ENCODE peak calls at places on chromosomes 5 and 9, in ten cellular contexts. E is Right ventricle myocardium superior; J is activated T-cell treated with anti-CD3 and anti-CD28 coated beads, Interleukin-2, amount 50 U/mL, for 24 hours; A is WERI-Rb-1; T is left cardiac atrium; R is natural killer cell; D is SJSA1; F is AG20443; I is skeletal muscle cell; V is hypothalamus. O is an unnamed sample.

GRCh38 chr5:143435207-143435657 is 31.7 kb upstream of the NR3C1 start:
- DNase-seq in E (no peak), J (no peak), A (no peak), T (peak; percentile 14), R (no peak), D (no peak), F (peak; percentile 14), I (no peak), V (no peak), O (peak; percentile 23)

GRCh38 chr5:172496671-172497371 is 42.5 kb upstream of the SH3PXD2B start:
- DNase-seq in E (peak; percentile 82), J (peak; percentile 12), A (no peak), T (peak; percentile 83), R (no peak), D (peak; percentile 42), F (peak; percentile 57), I (peak; percentile 11), V (peak; percentile 40), O (no peak)

GRCh38 chr5:175920506-175920865 is 47.6 kb downstream of the THOC3 start:
- DNase-seq in E (no peak), J (no peak), A (no peak), T (no peak), R (no peak), D (no peak), F (no peak), I (no peak), V (no peak), O (no peak)

GRCh38 chr5:141795421-141795820 is 82.8 kb downstream of the PCDH1 start:
- DNase-seq in E (no peak), J (no peak), A (no peak), T (no peak), R (no peak), D (no peak), F (no peak), I (no peak), V (no peak), O (no peak)

GRCh38 chr5:14665949-14666741 is 1.6 kb downstream of the OTULIN start:
- DNase-seq in E (no peak), J (peak; percentile 61), A (peak; percentile 24), T (no peak), R (peak; percentile 28), D (no peak), F (peak; percentile 27), I (no peak), V (no peak), O (no peak)

GRCh38 chr5:122267195-122267594 is 44.8 kb upstream of the SNCAIP start:
- DNase-seq in E (no peak), J (no peak), A (no peak), T (no peak), R (no peak), D (no peak), F (no peak), I (no peak), V (no peak), O (no peak)

GRCh38 chr5:395156-395920 is 47.6 kb upstream of the EXOC3 start:
- DNase-seq in E (peak; percentile 40), J (peak; percentile 28), A (no peak), T (peak; percentile 16), R (no peak), D (peak; percentile 87), F (peak; percentile 91), I (peak; percentile 85), V (no peak), O (no peak)

GRCh38 chr5:149133795-149134777 is 7.2 kb upstream of the ABLIM3 start:
- DNase-seq in E (peak; percentile 74), J (no peak), A (no peak), T (peak; percentile 86), R (no peak), D (peak; percentile 93), F (peak; percentile 85), I (peak; percentile 77), V (peak; percentile 16), O (no peak)

GRCh38 chr5:95403996-95404395 is 12.8 kb downstream of the FAM81B start:
- DNase-seq in E (no peak), J (no peak), A (no peak), T (no peak), R (no peak), D (no peak), F (no peak), I (peak; percentile 6), V (no peak), O (no peak)

GRCh38 chr9:116471093-116471906 is 215.8 kb upstream of the TRIM32 start:
- DNase-seq in E (peak; percentile 52), J (no peak), A (no peak), T (peak; percentile 65), R (no peak), D (peak; percentile 69), F (peak; percentile 17), I (peak; percentile 80), V (no peak), O (peak; percentile 2)

GRCh38 chr9:37801287-37801850 is 772 bp downstream of the DCAF10 start:
- DNase-seq in E (peak; percentile 50), J (no peak), A (peak; percentile 25), T (peak; percentile 38), R (no peak), D (no peak), F (peak; percentile 65), I (no peak), V (no peak), O (no peak)

GRCh38 chr9:35791321-35791921 is at the start of gene NPR2:
- DNase-seq in E (peak; percentile 70), J (no peak), A (no peak), T (peak; percentile 47), R (no peak), D (no peak), F (peak; percentile 84), I (no peak), V (no peak), O (peak; percentile 7)

GRCh38 chr5:67010684-67011409 is 185.8 kb downstream of the CD180 start:
- DNase-seq in E (no peak), J (no peak), A (no peak), T (no peak), R (no peak), D (peak; percentile 51), F (peak; percentile 49), I (peak; percentile 75), V (no peak), O (no peak)

GRCh38 chr9:106920701-106921283 is 57.8 kb downstream of the ZNF462 start:
- DNase-seq in E (no peak), J (no peak), A (no peak), T (peak; percentile 50), R (no peak), D (no peak), F (peak; percentile 60), I (no peak), V (peak; percentile 28), O (peak; percentile 76)

GRCh38 chr5:151615431-151615830 is 24.3 kb upstream of the FAT2 start:
- DNase-seq in E (no peak), J (no peak), A (no peak), T (no peak), R (no peak), D (no peak), F (no peak), I (no peak), V (no peak), O (no peak)

GRCh38 chr9:33448159-33448511 is 742 bp upstream of the AQP3 start:
- DNase-seq in E (no peak), J (no peak), A (no peak), T (no peak), R (no peak), D (no peak), F (no peak), I (no peak), V (no peak), O (no peak)

GRCh38 chr5:118115791-118116190 is 872.6 kb downstream of the DTWD2 start:
- DNase-seq in E (no peak), J (no peak), A (no peak), T (no peak), R (no peak), D (no peak), F (no peak), I (no peak), V (no peak), O (no peak)

GRCh38 chr9:37693265-37693664 is 42.5 kb downstream of the FRMPD1 start:
- DNase-seq in E (no peak), J (no peak), A (no peak), T (no peak), R (no peak), D (no peak), F (peak; percentile 52), I (no peak), V (no peak), O (no peak)

GRCh38 chr9:116661037-116661954 is 25.8 kb upstream of the TRIM32 start:
- DNase-seq in E (no peak), J (peak; percentile 28), A (peak; percentile 34), T (no peak), R (no peak), D (no peak), F (peak; percentile 84), I (peak; percentile 70), V (no peak), O (peak; percentile 90)

GRCh38 chr9:113956901-113957777 is 81.0 kb downstream of the ZNF618 start:
- DNase-seq in E (no peak), J (no peak), A (no peak), T (no peak), R (no peak), D (no peak), F (peak; percentile 24), I (no peak), V (no peak), O (no peak)

GRCh38 chr9:135073741-135074305 is 13.6 kb upstream of the OLFM1 start:
- DNase-seq in E (no peak), J (no peak), A (no peak), T (no peak), R (no peak), D (no peak), F (no peak), I (no peak), V (no peak), O (no peak)